ENCODE peak calls at places on chromosomes 6 and 20, in ten cellular contexts. I, T, Y, P, X, B, C, S, K and F are unnamed samples.

GRCh38 chr6:127860723-127861122 is 40.1 kb downstream of the THEMIS start:
- DNase-seq in C (no peak), K (no peak), P (no peak), X (no peak), T (no peak), B (no peak), Y (no peak), S (no peak), I (no peak), F (no peak)

GRCh38 chr6:10678456-10678855 is 16.0 kb downstream of the C6orf52 start:
- DNase-seq in T (no peak), K (no peak), P (no peak), X (no peak), C (no peak), B (no peak), S (no peak), I (no peak), Y (no peak), F (no peak)

GRCh38 chr6:149472241-149472640 is 12.6 kb downstream of the ZC3H12D start:
- DNase-seq in Y (no peak), C (no peak), P (no peak), X (no peak), T (no peak), S (no peak), B (no peak), K (no peak), I (no peak), F (no peak)

GRCh38 chr6:125948455-125948854 is 8.1 kb upstream of the HINT3 start:
- DNase-seq in P (no peak), B (no peak), Y (no peak), K (no peak), C (no peak), T (no peak), I (no peak), S (no peak), X (no peak), F (no peak)

GRCh38 chr20:9609892-9610502 is 95.6 kb downstream of the LAMP5 start:
- DNase-seq in P (peak; percentile 2), Y (peak; percentile 70), K (peak; percentile 89), C (peak; percentile 63), T (peak; percentile 18), X (peak; percentile 84), S (no peak), I (peak; percentile 47), B (no peak), F (peak; percentile 67)

GRCh38 chr20:63737940-63738686 is 1.5 kb upstream of the SLC2A4RG start:
- DNase-seq in K (peak; percentile 54), T (peak; percentile 44), X (no peak), I (no peak), C (no peak), B (peak; percentile 56), S (no peak), Y (no peak), P (peak; percentile 22), F (no peak)

GRCh38 chr20:9482180-9482579 is 32.2 kb upstream of the LAMP5 start:
- DNase-seq in B (no peak), P (no peak), C (no peak), X (no peak), S (no peak), I (no peak), Y (no peak), K (no peak), T (no peak), F (no peak)

GRCh38 chr6:45072014-45072413 is 256.1 kb upstream of the RUNX2 start:
- DNase-seq in Y (no peak), C (no peak), X (no peak), P (no peak), T (no peak), S (no peak), B (no peak), K (no peak), I (no peak), F (no peak)

GRCh38 chr20:57195023-57195758 is 71.2 kb downstream of the BMP7 start:
- DNase-seq in S (no peak), P (no peak), T (no peak), C (no peak), K (no peak), B (no peak), I (no peak), Y (peak; percentile 94), X (no peak), F (no peak)

GRCh38 chr6:95091823-95092436 is 485.4 kb upstream of the MANEA start:
- DNase-seq in X (peak; percentile 81), K (peak; percentile 67), P (no peak), B (no peak), S (no peak), Y (peak; percentile 44), T (no peak), C (peak; percentile 69), I (peak; percentile 74), F (peak; percentile 72)

GRCh38 chr6:79538481-79538971 is 1.3 kb upstream of the LCA5 start:
- DNase-seq in X (peak; percentile 23), Y (peak; percentile 32), B (no peak), I (no peak), C (peak; percentile 23), T (no peak), S (no peak), K (peak; percentile 41), P (no peak), F (peak; percentile 57)

GRCh38 chr6:18264338-18265098 is at the start of gene DEK:
- DNase-seq in K (peak; percentile 80), X (peak; percentile 93), Y (peak; percentile 91), T (peak; percentile 85), B (peak; percentile 78), C (peak; percentile 82), I (peak; percentile 89), S (peak; percentile 89), P (peak; percentile 78), F (peak; percentile 84)

GRCh38 chr6:20447581-20448132 is 46.0 kb downstream of the E2F3 start:
- DNase-seq in X (no peak), S (no peak), Y (peak; percentile 17), T (no peak), P (no peak), B (no peak), C (no peak), I (no peak), K (no peak), F (no peak)

GRCh38 chr20:18712877-18713276 is 100.7 kb upstream of the SCP2D1 start:
- DNase-seq in K (no peak), P (no peak), S (no peak), X (no peak), T (no peak), I (no peak), B (no peak), C (no peak), Y (no peak), F (no peak)

GRCh38 chr6:138987299-138987642 is 782 bp downstream of the REPS1 start:
- DNase-seq in K (no peak), C (no peak), P (no peak), I (no peak), T (no peak), Y (no peak), B (peak; percentile 27), S (peak; percentile 45), X (no peak), F (peak; percentile 30)

GRCh38 chr6:133240511-133241087 is 558 bp upstream of the EYA4 start:
- DNase-seq in B (no peak), X (no peak), Y (peak; percentile 24), K (no peak), T (no peak), P (no peak), S (peak; percentile 34), C (no peak), I (no peak), F (no peak)

GRCh38 chr6:83536034-83536646 is 23.8 kb downstream of the PRSS35 start:
- DNase-seq in X (no peak), B (no peak), C (peak; percentile 39), S (no peak), T (peak; percentile 47), K (peak; percentile 74), P (peak; percentile 27), I (peak; percentile 6), Y (peak; percentile 66), F (peak; percentile 56)

GRCh38 chr6:296151-297122 is 4.2 kb downstream of the DUSP22 start:
- DNase-seq in K (no peak), P (no peak), C (no peak), B (peak; percentile 77), Y (no peak), X (no peak), T (no peak), I (no peak), S (no peak), F (peak; percentile 82)

GRCh38 chr20:57397693-57398108 is 6.5 kb downstream of the RBM38 start:
- DNase-seq in Y (no peak), S (no peak), X (no peak), B (peak; percentile 85), C (no peak), T (peak; percentile 65), K (no peak), I (no peak), P (peak; percentile 64), F (peak; percentile 45)

GRCh38 chr6:159778131-159778530 is 11.3 kb downstream of the TCP1 start:
- DNase-seq in B (no peak), Y (no peak), S (no peak), T (no peak), X (no peak), P (no peak), K (no peak), C (no peak), I (no peak), F (no peak)

GRCh38 chr20:24863356-24863755 is 85.7 kb upstream of the CST7 start:
- DNase-seq in P (no peak), S (no peak), K (no peak), Y (peak; percentile 42), T (no peak), I (no peak), B (no peak), X (no peak), C (no peak), F (no peak)